ENCODE peak calls at places on chromosomes 12 and 14, in ten cellular contexts. N, U, K, S, V, T, O, R, L and E are unnamed samples.

GRCh38 chr14:72708708-72709475 is 185.0 kb downstream of the DPF3 start:
- DNase-seq in N (peak), U (peak), K (no peak), S (peak), V (no peak), T (no peak), O (no peak), R (no peak), L (no peak), E (no peak)

GRCh38 chr14:82060219-82060618 is 526.6 kb upstream of the SEL1L start:
- DNase-seq in N (no peak), U (no peak), K (no peak), S (no peak), V (no peak), T (no peak), O (no peak), R (no peak), L (no peak), E (no peak)

GRCh38 chr12:105982022-105982421 is 156.7 kb downstream of the NUAK1 start:
- DNase-seq in N (no peak), U (no peak), K (no peak), S (peak), V (no peak), T (peak), O (no peak), R (no peak), L (no peak), E (no peak)

GRCh38 chr14:105021656-105022275 is 883 bp upstream of the CDCA4 start:
- DNase-seq in N (peak), U (peak), K (no peak), S (peak), V (peak), T (peak), O (peak), R (no peak), L (peak), E (peak)

GRCh38 chr14:39988939-39989338 is 556.7 kb upstream of the FBXO33 start:
- DNase-seq in N (peak), U (peak), K (no peak), S (no peak), V (no peak), T (no peak), O (no peak), R (peak), L (no peak), E (peak)

GRCh38 chr14:103109789-103110415 is 13.4 kb upstream of the TNFAIP2 start:
- DNase-seq in N (peak), U (peak), K (no peak), S (no peak), V (no peak), T (no peak), O (peak), R (peak), L (no peak), E (peak)

GRCh38 chr12:2797721-2798418 is 3.1 kb downstream of the FKBP4 start:
- DNase-seq in N (no peak), U (no peak), K (no peak), S (peak), V (no peak), T (peak), O (peak), R (no peak), L (peak), E (peak)

GRCh38 chr12:63301311-63301710 is 150.3 kb upstream of the AVPR1A start:
- DNase-seq in N (no peak), U (no peak), K (no peak), S (no peak), V (no peak), T (no peak), O (no peak), R (no peak), L (no peak), E (no peak)

GRCh38 chr12:102702447-102703114 is 214.5 kb downstream of the PAH start:
- DNase-seq in N (peak), U (peak), K (no peak), S (peak), V (peak), T (peak), O (peak), R (no peak), L (peak), E (peak)

GRCh38 chr12:31574803-31575573 is 15.9 kb downstream of the DENND5B start:
- DNase-seq in N (no peak), U (no peak), K (no peak), S (no peak), V (no peak), T (no peak), O (no peak), R (no peak), L (no peak), E (peak)

GRCh38 chr14:32531942-32532341 is 202.8 kb downstream of the AKAP6 start:
- DNase-seq in N (no peak), U (no peak), K (no peak), S (no peak), V (no peak), T (no peak), O (no peak), R (no peak), L (no peak), E (no peak)

GRCh38 chr14:91154851-91155625 is 41.2 kb downstream of the DGLUCY start:
- DNase-seq in N (peak), U (peak), K (no peak), S (peak), V (no peak), T (peak), O (peak), R (peak), L (peak), E (peak)

GRCh38 chr12:45688188-45688587 is 41.3 kb upstream of the ARID2 start:
- DNase-seq in N (no peak), U (no peak), K (no peak), S (no peak), V (no peak), T (no peak), O (no peak), R (no peak), L (no peak), E (no peak)

GRCh38 chr14:26187996-26188605 is 409.7 kb downstream of the NOVA1 start:
- DNase-seq in N (peak), U (no peak), K (no peak), S (no peak), V (no peak), T (no peak), O (no peak), R (no peak), L (no peak), E (no peak)

GRCh38 chr12:29725587-29726320 is 58.0 kb downstream of the TMTC1 start:
- DNase-seq in N (peak), U (no peak), K (peak), S (peak), V (no peak), T (peak), O (no peak), R (no peak), L (no peak), E (peak)

GRCh38 chr12:76588881-76589565 is 29.5 kb upstream of the OSBPL8 start:
- DNase-seq in N (peak), U (no peak), K (no peak), S (no peak), V (no peak), T (no peak), O (no peak), R (no peak), L (no peak), E (peak)

GRCh38 chr14:98949506-98950135 is 322.4 kb downstream of the BCL11B start:
- DNase-seq in N (peak), U (no peak), K (peak), S (no peak), V (no peak), T (no peak), O (no peak), R (no peak), L (no peak), E (no peak)

GRCh38 chr12:4539167-4539870 is 629 bp downstream of the RAD51AP1 start:
- DNase-seq in N (peak), U (no peak), K (no peak), S (no peak), V (no peak), T (no peak), O (no peak), R (no peak), L (no peak), E (no peak)

GRCh38 chr12:107778383-107779015 is 4.0 kb downstream of the ASCL4 start:
- DNase-seq in N (no peak), U (no peak), K (no peak), S (no peak), V (no peak), T (no peak), O (no peak), R (no peak), L (no peak), E (no peak)

GRCh38 chr12:127980585-127980984 is 286.4 kb upstream of the TMEM132C start:
- DNase-seq in N (no peak), U (no peak), K (no peak), S (no peak), V (no peak), T (no peak), O (no peak), R (no peak), L (no peak), E (no peak)
- TF ChIP-seq CTCF in N (no peak), U (no peak), K (no peak), S (no peak), V (no peak), T (no peak), O (no peak), R (no peak), L (no peak), E (no peak)

GRCh38 chr12:122088181-122088810 is 9.7 kb downstream of the MLXIP start:
- DNase-seq in N (peak), U (no peak), K (no peak), S (no peak), V (no peak), T (no peak), O (no peak), R (no peak), L (no peak), E (no peak)

GRCh38 chr12:122087431-122088180 is 9.1 kb downstream of the MLXIP start:
- DNase-seq in N (no peak), U (no peak), K (no peak), S (no peak), V (no peak), T (no peak), O (no peak), R (no peak), L (no peak), E (no peak)

GRCh38 chr12:122089080-122089479 is 10.5 kb downstream of the MLXIP start:
- DNase-seq in N (no peak), U (no peak), K (no peak), S (no peak), V (no peak), T (no peak), O (no peak), R (no peak), L (no peak), E (no peak)

GRCh38 chr12:122093098-122093883 is 14.7 kb downstream of the MLXIP start:
- DNase-seq in N (no peak), U (no peak), K (no peak), S (no peak), V (no peak), T (no peak), O (peak), R (no peak), L (no peak), E (no peak)

DNA sequence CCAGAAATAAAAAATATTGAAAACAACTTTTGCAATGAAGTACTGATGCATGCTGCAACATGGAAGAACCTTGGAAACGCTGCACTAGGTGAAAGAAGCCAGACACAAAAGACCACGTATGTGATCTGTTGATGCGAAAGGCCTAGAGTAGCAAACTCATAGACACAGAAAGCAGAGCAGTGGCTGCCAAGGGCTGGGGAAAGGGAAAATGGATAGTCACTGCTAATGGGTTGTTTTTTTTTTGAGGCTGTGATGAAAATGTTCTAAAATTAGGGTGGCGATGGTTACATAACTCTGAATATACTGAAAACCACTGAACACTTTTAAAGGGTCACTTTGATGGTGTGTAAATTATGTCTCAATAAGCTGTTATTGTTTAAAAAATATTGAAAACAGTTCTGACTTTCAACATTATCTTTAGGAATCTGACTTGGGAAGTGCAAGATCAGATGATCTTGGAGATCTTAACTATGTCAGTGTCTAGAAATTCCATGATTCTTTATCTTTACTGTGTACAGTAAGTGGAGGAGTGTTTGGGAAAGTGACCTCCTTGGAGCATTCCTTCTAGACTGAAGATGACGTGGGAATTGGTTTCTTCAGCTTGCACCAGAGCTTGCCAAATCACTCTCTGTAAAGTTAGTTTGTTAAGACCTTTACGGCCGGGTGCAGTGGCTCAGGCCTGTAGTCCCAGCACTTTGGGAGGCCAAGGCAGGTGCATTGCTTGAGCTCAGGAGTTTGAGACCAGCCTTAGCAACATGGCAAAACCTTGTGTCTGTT is 12.4 kb downstream of the MLXIP start:
- DNase-seq in N (peak), U (no peak), K (no peak), S (peak), V (no peak), T (peak), O (peak), R (no peak), L (no peak), E (peak)
- H3K4me3 ChIP-seq in N (no peak), U (no peak), K (no peak), S (no peak), V (no peak), T (no peak), O (no peak), R (no peak), L (no peak), E (no peak)

GRCh38 chr14:64298773-64299172 is 4.6 kb upstream of the ESR2 start:
- DNase-seq in N (peak), U (no peak), K (no peak), S (no peak), V (no peak), T (no peak), O (no peak), R (no peak), L (no peak), E (peak)
- TF ChIP-seq CTCF in N (no peak), U (no peak), K (no peak), S (no peak), V (no peak), T (no peak), O (no peak), R (no peak), L (no peak), E (peak)

DNA sequence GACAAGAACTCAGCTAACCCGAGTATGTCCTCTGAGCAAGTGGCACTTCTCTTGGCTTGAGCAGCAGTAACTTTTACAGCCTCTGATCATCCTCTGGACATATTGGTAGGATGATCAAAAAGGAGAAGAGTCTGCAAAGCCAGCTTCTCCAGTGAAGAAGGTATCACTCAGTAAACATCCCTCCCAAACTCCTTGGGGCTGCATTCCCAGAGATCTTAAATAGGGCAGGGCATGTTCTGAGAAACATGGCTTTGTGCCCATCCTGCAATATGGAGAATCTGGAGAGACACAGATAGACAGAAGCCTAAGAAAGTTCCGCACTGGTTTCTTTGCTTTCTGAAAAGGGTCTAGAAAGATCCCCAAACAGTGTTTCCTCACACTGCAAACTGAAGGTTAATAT is 65.4 kb downstream of the RBM19 start:
- DNase-seq in N (no peak), U (no peak), K (no peak), S (no peak), V (no peak), T (no peak), O (no peak), R (no peak), L (no peak), E (no peak)
- H3K4me3 ChIP-seq in N (no peak), U (no peak), K (no peak), S (no peak), V (no peak), T (no peak), O (no peak), R (no peak), L (no peak), E (no peak)

DNA sequence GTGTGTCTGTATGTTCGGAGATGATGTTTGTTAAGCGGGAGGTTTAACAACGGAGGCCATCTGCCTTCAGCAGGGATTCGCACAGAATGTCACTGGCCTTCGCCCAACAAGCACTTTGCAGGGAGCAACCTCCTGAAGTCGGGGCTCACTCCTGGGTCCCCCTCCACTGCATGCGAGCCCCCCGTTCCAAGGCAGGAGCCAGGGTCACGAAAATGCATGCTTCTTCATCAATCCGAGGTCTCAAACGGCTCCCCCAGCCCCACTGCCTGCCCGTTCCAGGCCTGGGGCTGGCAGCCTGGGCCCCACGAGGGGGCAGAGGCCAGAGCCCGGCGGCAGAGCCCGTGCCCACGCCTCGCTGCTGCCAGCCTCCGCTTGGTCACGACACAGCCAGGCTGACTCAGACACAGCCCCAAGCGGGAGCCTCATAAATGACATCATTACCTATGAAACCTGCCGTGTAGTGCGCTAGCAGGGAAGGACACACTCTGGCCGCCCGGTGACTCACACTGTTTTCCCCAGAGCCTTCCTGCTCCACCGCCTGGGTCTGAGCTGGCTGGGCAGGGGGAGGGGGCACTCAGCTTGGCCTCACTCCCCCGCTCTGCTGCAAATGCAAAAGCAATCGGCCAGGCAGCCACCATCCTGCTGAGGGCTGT is 169.5 kb upstream of the RTL1 start:
- DNase-seq in N (peak), U (peak), K (peak), S (peak), V (peak), T (no peak), O (peak), R (peak), L (peak), E (peak)
- TF ChIP-seq CTCF in N (no peak), U (no peak), K (no peak), S (no peak), V (peak), T (no peak), O (no peak), R (peak), L (no peak), E (no peak)

GRCh38 chr14:61322799-61323290 is 1.5 kb downstream of the PRKCH start:
- DNase-seq in N (peak), U (peak), K (no peak), S (no peak), V (peak), T (peak), O (no peak), R (peak), L (no peak), E (peak)
- H3K4me3 ChIP-seq in N (no peak), U (peak), K (peak), S (peak), V (peak), T (peak), O (peak), R (peak), L (peak), E (peak)

GRCh38 chr12:94550964-94551363 is 91.3 kb upstream of the CEP83 start:
- DNase-seq in N (peak), U (no peak), K (no peak), S (no peak), V (no peak), T (no peak), O (no peak), R (no peak), L (no peak), E (peak)

GRCh38 chr12:94551810-94552209 is 92.1 kb upstream of the CEP83 start:
- DNase-seq in N (no peak), U (no peak), K (no peak), S (no peak), V (no peak), T (no peak), O (no peak), R (no peak), L (no peak), E (no peak)

DNA sequence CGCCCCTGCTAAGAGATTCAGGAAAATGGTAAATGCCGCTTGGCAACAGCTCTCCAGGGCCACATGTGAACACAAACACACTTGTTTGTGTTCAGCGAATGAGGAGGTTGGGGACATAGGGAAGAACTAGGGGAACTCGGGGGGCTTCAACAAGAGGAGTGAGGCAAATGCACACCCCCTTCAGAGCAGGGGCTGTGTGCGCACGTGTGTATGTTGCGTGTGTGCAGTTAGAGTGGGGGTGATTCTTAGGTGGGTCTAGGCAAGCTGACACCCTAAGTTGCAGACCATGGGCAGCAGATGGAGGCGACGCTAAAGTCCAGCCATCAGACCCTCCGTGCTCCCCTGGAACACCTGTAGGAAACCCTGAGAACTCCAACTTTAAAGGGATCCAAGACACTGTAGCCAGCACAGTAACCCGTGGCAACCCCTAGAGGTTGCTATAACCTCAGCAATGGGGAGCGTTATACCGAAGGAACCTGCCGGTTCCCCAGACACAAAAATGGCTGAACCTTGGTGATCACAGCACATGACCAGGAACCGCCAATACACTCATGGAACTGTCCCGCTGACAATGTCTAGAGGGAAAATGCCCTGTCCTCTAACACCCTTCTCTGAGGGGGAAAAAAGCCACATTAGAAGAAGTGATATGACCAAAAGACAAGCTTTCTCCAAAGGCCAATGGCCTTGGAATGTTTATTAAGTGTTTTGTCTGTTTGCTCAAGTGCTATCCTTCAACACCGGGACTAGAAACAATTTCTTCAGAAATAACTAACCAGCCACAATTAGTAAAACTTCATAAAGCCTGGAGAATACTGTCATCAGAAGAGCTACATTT is 86.5 kb upstream of the CEP83 start:
- DNase-seq in N (peak), U (peak), K (no peak), S (peak), V (peak), T (peak), O (peak), R (peak), L (peak), E (peak)
- TF ChIP-seq CTCF in N (peak), U (peak), K (peak), S (peak), V (peak), T (peak), O (peak), R (peak), L (peak), E (peak)

GRCh38 chr12:94459773-94460593 is at the start of gene CEP83:
- DNase-seq in N (peak), U (peak), K (peak), S (peak), V (peak), T (peak), O (peak), R (peak), L (peak), E (peak)

GRCh38 chr12:94458882-94459772 is 540 bp downstream of the CEP83 start:
- DNase-seq in N (peak), U (peak), K (no peak), S (no peak), V (peak), T (no peak), O (no peak), R (no peak), L (no peak), E (peak)

GRCh38 chr12:94457331-94457730 is 2.3 kb downstream of the CEP83 start:
- DNase-seq in N (peak), U (no peak), K (no peak), S (no peak), V (no peak), T (no peak), O (no peak), R (no peak), L (no peak), E (no peak)

DNA sequence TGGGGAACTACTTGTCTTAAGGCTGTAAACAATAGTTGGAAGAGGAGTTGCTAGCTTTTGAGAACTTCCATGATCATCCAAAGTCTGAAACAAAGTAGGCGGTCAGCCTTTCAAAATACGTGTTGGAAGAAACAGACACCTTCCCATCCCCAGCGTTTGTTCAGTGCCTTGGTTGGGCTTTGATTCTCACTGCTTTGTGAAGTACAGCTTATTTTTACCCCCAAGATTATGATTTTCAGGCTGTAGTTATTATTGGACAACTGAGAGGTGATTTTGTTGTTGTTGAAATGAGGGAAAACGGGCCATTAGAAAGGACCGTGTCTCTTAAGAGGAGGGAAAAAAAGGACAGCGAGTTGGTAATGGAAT is 910 bp upstream of the CEP83 start:
- DNase-seq in N (no peak), U (no peak), K (no peak), S (no peak), V (no peak), T (no peak), O (no peak), R (no peak), L (no peak), E (no peak)
- H3K4me3 ChIP-seq in N (peak), U (peak), K (peak), S (peak), V (peak), T (peak), O (peak), R (peak), L (peak), E (peak)